ENCODE peak calls at places on chromosome 22, in ten cellular contexts. One of them, this sample, is unnamed.

GRCh38 chr22:22061085-22062077 is 78.8 kb upstream of the TOP3B start:
- DNase-seq in stimulated activated CD8-positive, alpha-beta memory T cell treated with anti-CD3 and anti-CD28 coated beads, Interleukin-15, amount 100 ng/mL, for 1 hour: no peak
- DNase-seq in frontal cortex: peak
- DNase-seq in activated CD8-positive, alpha-beta memory T cell treated with anti-CD3 and anti-CD28 coated beads, Interleukin-2, amount 50 U/mL, for 4 hours: no peak
- DNase-seq in right lobe of liver: no peak
- DNase-seq in activated T-helper 9 cell treated with anti-CD3 and anti-CD28 coated beads, Interleukin-2, amount 50 U/mL, for 16 hours: no peak
- DNase-seq in stimulated activated CD4-positive, alpha-beta T cell treated with anti-CD3 and anti-CD28 coated beads, Interleukin-1b, Interleukin-23, amount 100 ng/mL, for 1 hour: no peak
- DNase-seq in effector memory CD8-positive, alpha-beta T cell: no peak
- DNase-seq in suprapubic skin: no peak
- DNase-seq in Peyer's patch: no peak
- DNase-seq in this sample: peak

GRCh38 chr22:39589880-39590279 is 19.3 kb downstream of the CACNA1I start:
- DNase-seq in stimulated activated CD8-positive, alpha-beta memory T cell treated with anti-CD3 and anti-CD28 coated beads, Interleukin-15, amount 100 ng/mL, for 1 hour: no peak
- DNase-seq in frontal cortex: no peak
- DNase-seq in activated CD8-positive, alpha-beta memory T cell treated with anti-CD3 and anti-CD28 coated beads, Interleukin-2, amount 50 U/mL, for 4 hours: no peak
- DNase-seq in right lobe of liver: no peak
- DNase-seq in activated T-helper 9 cell treated with anti-CD3 and anti-CD28 coated beads, Interleukin-2, amount 50 U/mL, for 16 hours: no peak
- DNase-seq in stimulated activated CD4-positive, alpha-beta T cell treated with anti-CD3 and anti-CD28 coated beads, Interleukin-1b, Interleukin-23, amount 100 ng/mL, for 1 hour: no peak
- DNase-seq in effector memory CD8-positive, alpha-beta T cell: no peak
- DNase-seq in suprapubic skin: no peak
- DNase-seq in Peyer's patch: no peak
- DNase-seq in this sample: no peak

GRCh38 chr22:32067613-32068012 is 24.6 kb downstream of the SLC5A1 start:
- DNase-seq in stimulated activated CD8-positive, alpha-beta memory T cell treated with anti-CD3 and anti-CD28 coated beads, Interleukin-15, amount 100 ng/mL, for 1 hour: no peak
- DNase-seq in frontal cortex: no peak
- DNase-seq in activated CD8-positive, alpha-beta memory T cell treated with anti-CD3 and anti-CD28 coated beads, Interleukin-2, amount 50 U/mL, for 4 hours: no peak
- DNase-seq in right lobe of liver: no peak
- DNase-seq in activated T-helper 9 cell treated with anti-CD3 and anti-CD28 coated beads, Interleukin-2, amount 50 U/mL, for 16 hours: no peak
- DNase-seq in stimulated activated CD4-positive, alpha-beta T cell treated with anti-CD3 and anti-CD28 coated beads, Interleukin-1b, Interleukin-23, amount 100 ng/mL, for 1 hour: no peak
- DNase-seq in effector memory CD8-positive, alpha-beta T cell: no peak
- DNase-seq in suprapubic skin: no peak
- DNase-seq in Peyer's patch: no peak
- DNase-seq in this sample: no peak

GRCh38 chr22:26617251-26618199 is at the start of gene CRYBB1:
- DNase-seq in stimulated activated CD8-positive, alpha-beta memory T cell treated with anti-CD3 and anti-CD28 coated beads, Interleukin-15, amount 100 ng/mL, for 1 hour: no peak
- DNase-seq in frontal cortex: no peak
- DNase-seq in activated CD8-positive, alpha-beta memory T cell treated with anti-CD3 and anti-CD28 coated beads, Interleukin-2, amount 50 U/mL, for 4 hours: no peak
- DNase-seq in right lobe of liver: no peak
- DNase-seq in activated T-helper 9 cell treated with anti-CD3 and anti-CD28 coated beads, Interleukin-2, amount 50 U/mL, for 16 hours: no peak
- DNase-seq in stimulated activated CD4-positive, alpha-beta T cell treated with anti-CD3 and anti-CD28 coated beads, Interleukin-1b, Interleukin-23, amount 100 ng/mL, for 1 hour: no peak
- DNase-seq in effector memory CD8-positive, alpha-beta T cell: no peak
- DNase-seq in suprapubic skin: no peak
- DNase-seq in Peyer's patch: no peak
- DNase-seq in this sample: peak

GRCh38 chr22:38981005-38981658 is 1.0 kb upstream of the APOBEC3B start:
- DNase-seq in stimulated activated CD8-positive, alpha-beta memory T cell treated with anti-CD3 and anti-CD28 coated beads, Interleukin-15, amount 100 ng/mL, for 1 hour: no peak
- DNase-seq in frontal cortex: no peak
- DNase-seq in activated CD8-positive, alpha-beta memory T cell treated with anti-CD3 and anti-CD28 coated beads, Interleukin-2, amount 50 U/mL, for 4 hours: no peak
- DNase-seq in right lobe of liver: no peak
- DNase-seq in activated T-helper 9 cell treated with anti-CD3 and anti-CD28 coated beads, Interleukin-2, amount 50 U/mL, for 16 hours: no peak
- DNase-seq in stimulated activated CD4-positive, alpha-beta T cell treated with anti-CD3 and anti-CD28 coated beads, Interleukin-1b, Interleukin-23, amount 100 ng/mL, for 1 hour: no peak
- DNase-seq in effector memory CD8-positive, alpha-beta T cell: no peak
- DNase-seq in suprapubic skin: no peak
- DNase-seq in Peyer's patch: no peak
- DNase-seq in this sample: no peak

GRCh38 chr22:50547231-50547851 is 1.6 kb downstream of the KLHDC7B start:
- DNase-seq in stimulated activated CD8-positive, alpha-beta memory T cell treated with anti-CD3 and anti-CD28 coated beads, Interleukin-15, amount 100 ng/mL, for 1 hour: no peak
- DNase-seq in frontal cortex: peak
- DNase-seq in activated CD8-positive, alpha-beta memory T cell treated with anti-CD3 and anti-CD28 coated beads, Interleukin-2, amount 50 U/mL, for 4 hours: no peak
- DNase-seq in right lobe of liver: no peak
- DNase-seq in activated T-helper 9 cell treated with anti-CD3 and anti-CD28 coated beads, Interleukin-2, amount 50 U/mL, for 16 hours: no peak
- DNase-seq in stimulated activated CD4-positive, alpha-beta T cell treated with anti-CD3 and anti-CD28 coated beads, Interleukin-1b, Interleukin-23, amount 100 ng/mL, for 1 hour: no peak
- DNase-seq in effector memory CD8-positive, alpha-beta T cell: no peak
- DNase-seq in suprapubic skin: no peak
- DNase-seq in Peyer's patch: no peak
- DNase-seq in this sample: no peak

GRCh38 chr22:42814215-42814614 is 42.9 kb downstream of the ARFGAP3 start:
- DNase-seq in stimulated activated CD8-positive, alpha-beta memory T cell treated with anti-CD3 and anti-CD28 coated beads, Interleukin-15, amount 100 ng/mL, for 1 hour: no peak
- DNase-seq in frontal cortex: no peak
- DNase-seq in activated CD8-positive, alpha-beta memory T cell treated with anti-CD3 and anti-CD28 coated beads, Interleukin-2, amount 50 U/mL, for 4 hours: no peak
- DNase-seq in right lobe of liver: no peak
- DNase-seq in activated T-helper 9 cell treated with anti-CD3 and anti-CD28 coated beads, Interleukin-2, amount 50 U/mL, for 16 hours: no peak
- DNase-seq in stimulated activated CD4-positive, alpha-beta T cell treated with anti-CD3 and anti-CD28 coated beads, Interleukin-1b, Interleukin-23, amount 100 ng/mL, for 1 hour: no peak
- DNase-seq in effector memory CD8-positive, alpha-beta T cell: no peak
- DNase-seq in suprapubic skin: no peak
- DNase-seq in Peyer's patch: no peak
- DNase-seq in this sample: peak

GRCh38 chr22:38494498-38494897 is 11.6 kb downstream of the DDX17 start:
- DNase-seq in stimulated activated CD8-positive, alpha-beta memory T cell treated with anti-CD3 and anti-CD28 coated beads, Interleukin-15, amount 100 ng/mL, for 1 hour: no peak
- DNase-seq in frontal cortex: no peak
- DNase-seq in activated CD8-positive, alpha-beta memory T cell treated with anti-CD3 and anti-CD28 coated beads, Interleukin-2, amount 50 U/mL, for 4 hours: no peak
- DNase-seq in right lobe of liver: no peak
- DNase-seq in activated T-helper 9 cell treated with anti-CD3 and anti-CD28 coated beads, Interleukin-2, amount 50 U/mL, for 16 hours: no peak
- DNase-seq in stimulated activated CD4-positive, alpha-beta T cell treated with anti-CD3 and anti-CD28 coated beads, Interleukin-1b, Interleukin-23, amount 100 ng/mL, for 1 hour: no peak
- DNase-seq in effector memory CD8-positive, alpha-beta T cell: no peak
- DNase-seq in suprapubic skin: no peak
- DNase-seq in Peyer's patch: no peak
- DNase-seq in this sample: no peak

GRCh38 chr22:40289991-40290459 is 56.3 kb upstream of the ADSL start:
- DNase-seq in stimulated activated CD8-positive, alpha-beta memory T cell treated with anti-CD3 and anti-CD28 coated beads, Interleukin-15, amount 100 ng/mL, for 1 hour: peak
- DNase-seq in frontal cortex: no peak
- DNase-seq in activated CD8-positive, alpha-beta memory T cell treated with anti-CD3 and anti-CD28 coated beads, Interleukin-2, amount 50 U/mL, for 4 hours: peak
- DNase-seq in right lobe of liver: no peak
- DNase-seq in activated T-helper 9 cell treated with anti-CD3 and anti-CD28 coated beads, Interleukin-2, amount 50 U/mL, for 16 hours: peak
- DNase-seq in stimulated activated CD4-positive, alpha-beta T cell treated with anti-CD3 and anti-CD28 coated beads, Interleukin-1b, Interleukin-23, amount 100 ng/mL, for 1 hour: peak
- DNase-seq in effector memory CD8-positive, alpha-beta T cell: peak
- DNase-seq in suprapubic skin: no peak
- DNase-seq in Peyer's patch: no peak
- DNase-seq in this sample: peak

GRCh38 chr22:35987487-35987886 is 41.1 kb downstream of the RBFOX2 start:
- DNase-seq in stimulated activated CD8-positive, alpha-beta memory T cell treated with anti-CD3 and anti-CD28 coated beads, Interleukin-15, amount 100 ng/mL, for 1 hour: no peak
- DNase-seq in frontal cortex: no peak
- DNase-seq in activated CD8-positive, alpha-beta memory T cell treated with anti-CD3 and anti-CD28 coated beads, Interleukin-2, amount 50 U/mL, for 4 hours: no peak
- DNase-seq in right lobe of liver: no peak
- DNase-seq in activated T-helper 9 cell treated with anti-CD3 and anti-CD28 coated beads, Interleukin-2, amount 50 U/mL, for 16 hours: no peak
- DNase-seq in stimulated activated CD4-positive, alpha-beta T cell treated with anti-CD3 and anti-CD28 coated beads, Interleukin-1b, Interleukin-23, amount 100 ng/mL, for 1 hour: no peak
- DNase-seq in effector memory CD8-positive, alpha-beta T cell: no peak
- DNase-seq in suprapubic skin: no peak
- DNase-seq in Peyer's patch: no peak
- DNase-seq in this sample: no peak

GRCh38 chr22:33555814-33556522 is 364.3 kb downstream of the LARGE1 start:
- DNase-seq in stimulated activated CD8-positive, alpha-beta memory T cell treated with anti-CD3 and anti-CD28 coated beads, Interleukin-15, amount 100 ng/mL, for 1 hour: no peak
- DNase-seq in frontal cortex: no peak
- DNase-seq in activated CD8-positive, alpha-beta memory T cell treated with anti-CD3 and anti-CD28 coated beads, Interleukin-2, amount 50 U/mL, for 4 hours: no peak
- DNase-seq in right lobe of liver: no peak
- DNase-seq in activated T-helper 9 cell treated with anti-CD3 and anti-CD28 coated beads, Interleukin-2, amount 50 U/mL, for 16 hours: no peak
- DNase-seq in stimulated activated CD4-positive, alpha-beta T cell treated with anti-CD3 and anti-CD28 coated beads, Interleukin-1b, Interleukin-23, amount 100 ng/mL, for 1 hour: no peak
- DNase-seq in effector memory CD8-positive, alpha-beta T cell: no peak
- DNase-seq in suprapubic skin: no peak
- DNase-seq in Peyer's patch: no peak
- DNase-seq in this sample: no peak

GRCh38 chr22:17783317-17783716 is 9.0 kb upstream of the BID start:
- DNase-seq in stimulated activated CD8-positive, alpha-beta memory T cell treated with anti-CD3 and anti-CD28 coated beads, Interleukin-15, amount 100 ng/mL, for 1 hour: no peak
- DNase-seq in frontal cortex: no peak
- DNase-seq in activated CD8-positive, alpha-beta memory T cell treated with anti-CD3 and anti-CD28 coated beads, Interleukin-2, amount 50 U/mL, for 4 hours: no peak
- DNase-seq in right lobe of liver: no peak
- DNase-seq in activated T-helper 9 cell treated with anti-CD3 and anti-CD28 coated beads, Interleukin-2, amount 50 U/mL, for 16 hours: no peak
- DNase-seq in stimulated activated CD4-positive, alpha-beta T cell treated with anti-CD3 and anti-CD28 coated beads, Interleukin-1b, Interleukin-23, amount 100 ng/mL, for 1 hour: no peak
- DNase-seq in effector memory CD8-positive, alpha-beta T cell: no peak
- DNase-seq in suprapubic skin: no peak
- DNase-seq in Peyer's patch: no peak
- DNase-seq in this sample: no peak

GRCh38 chr22:42613869-42614268 is 814 bp downstream of the POLDIP3 start:
- DNase-seq in stimulated activated CD8-positive, alpha-beta memory T cell treated with anti-CD3 and anti-CD28 coated beads, Interleukin-15, amount 100 ng/mL, for 1 hour: no peak
- DNase-seq in frontal cortex: no peak
- DNase-seq in activated CD8-positive, alpha-beta memory T cell treated with anti-CD3 and anti-CD28 coated beads, Interleukin-2, amount 50 U/mL, for 4 hours: no peak
- DNase-seq in right lobe of liver: no peak
- DNase-seq in activated T-helper 9 cell treated with anti-CD3 and anti-CD28 coated beads, Interleukin-2, amount 50 U/mL, for 16 hours: no peak
- DNase-seq in stimulated activated CD4-positive, alpha-beta T cell treated with anti-CD3 and anti-CD28 coated beads, Interleukin-1b, Interleukin-23, amount 100 ng/mL, for 1 hour: no peak
- DNase-seq in effector memory CD8-positive, alpha-beta T cell: peak
- DNase-seq in suprapubic skin: no peak
- DNase-seq in Peyer's patch: no peak
- DNase-seq in this sample: peak

GRCh38 chr22:39443416-39443815 is 13.4 kb upstream of the MGAT3 start:
- DNase-seq in stimulated activated CD8-positive, alpha-beta memory T cell treated with anti-CD3 and anti-CD28 coated beads, Interleukin-15, amount 100 ng/mL, for 1 hour: no peak
- DNase-seq in frontal cortex: no peak
- DNase-seq in activated CD8-positive, alpha-beta memory T cell treated with anti-CD3 and anti-CD28 coated beads, Interleukin-2, amount 50 U/mL, for 4 hours: no peak
- DNase-seq in right lobe of liver: no peak
- DNase-seq in activated T-helper 9 cell treated with anti-CD3 and anti-CD28 coated beads, Interleukin-2, amount 50 U/mL, for 16 hours: no peak
- DNase-seq in stimulated activated CD4-positive, alpha-beta T cell treated with anti-CD3 and anti-CD28 coated beads, Interleukin-1b, Interleukin-23, amount 100 ng/mL, for 1 hour: no peak
- DNase-seq in effector memory CD8-positive, alpha-beta T cell: no peak
- DNase-seq in suprapubic skin: no peak
- DNase-seq in Peyer's patch: peak
- DNase-seq in this sample: no peak